ENCODE peak calls at places on chromosome 3, in nine cellular contexts. A, T, D, Z, O, V, G, M and B are unnamed samples.
A peak's percentile ranks its signal among the peaks of the same experiment; 100 is the strongest.

GRCh38 chr3:172286554-172287148 is 161.6 kb downstream of the GHSR start:
- DNase-seq in M (no peak), T (no peak), V (no peak), Z (no peak), O (no peak), D (no peak), A (no peak), G (no peak), B (no peak)

GRCh38 chr3:193768069-193768391 is 175.0 kb downstream of the OPA1 start:
- DNase-seq in T (no peak), O (no peak), M (no peak), D (no peak), A (no peak), Z (no peak), G (peak; percentile 52), V (no peak), B (peak; percentile 43)

GRCh38 chr3:36924748-36925521 is 19.9 kb downstream of the TRANK1 start:
- DNase-seq in V (no peak), A (no peak), O (no peak), Z (no peak), T (no peak), G (no peak), M (peak; percentile 46), D (no peak), B (no peak)

GRCh38 chr3:117920240-117920923 is 1114.3 kb downstream of the IGSF11 start:
- DNase-seq in V (no peak), G (no peak), T (no peak), D (no peak), O (no peak), Z (no peak), A (no peak), M (no peak), B (no peak)

GRCh38 chr3:187318819-187319616 is 27.5 kb upstream of the MASP1 start:
- DNase-seq in T (peak; percentile 49), M (peak; percentile 70), O (peak; percentile 65), G (peak; percentile 78), Z (peak; percentile 66), A (peak; percentile 39), V (peak; percentile 40), D (no peak), B (peak; percentile 67)

GRCh38 chr3:25849641-25850040 is 59.8 kb downstream of the OXSM start:
- DNase-seq in V (no peak), Z (no peak), D (no peak), A (no peak), G (peak; percentile 27), M (no peak), O (no peak), T (no peak), B (peak; percentile 37)

GRCh38 chr3:57530071-57530608 is 14.0 kb downstream of the DNAH12 start:
- DNase-seq in M (no peak), A (no peak), V (no peak), G (no peak), T (peak; percentile 29), O (no peak), D (no peak), Z (no peak), B (peak; percentile 59)

GRCh38 chr3:8441969-8442559 is 59.6 kb upstream of the LMCD1 start:
- DNase-seq in O (peak; percentile 24), D (no peak), G (peak; percentile 86), M (no peak), T (peak; percentile 8), V (peak; percentile 68), Z (peak; percentile 5), A (no peak), B (peak; percentile 84)

GRCh38 chr3:65483475-65483874 is 555.2 kb downstream of the MAGI1 start:
- DNase-seq in M (peak; percentile 65), T (peak; percentile 33), G (peak; percentile 70), Z (no peak), D (peak; percentile 76), V (peak; percentile 56), A (peak; percentile 81), O (peak; percentile 31), B (peak; percentile 59)

GRCh38 chr3:188294823-188295487 is 141.0 kb downstream of the LPP start:
- DNase-seq in D (no peak), T (peak; percentile 63), V (peak; percentile 88), A (peak; percentile 34), M (no peak), O (no peak), G (peak; percentile 90), Z (no peak), B (peak; percentile 94)

GRCh38 chr3:111324142-111324541 is 217.9 kb upstream of the CD96 start:
- DNase-seq in O (no peak), G (no peak), V (peak; percentile 35), M (no peak), T (no peak), Z (peak; percentile 38), A (no peak), D (no peak), B (no peak)

GRCh38 chr3:183844606-183845005 is 19.2 kb upstream of the MAP6D1 start:
- DNase-seq in O (no peak), T (no peak), D (no peak), V (no peak), Z (no peak), M (no peak), A (no peak), G (peak; percentile 64), B (peak; percentile 87)

GRCh38 chr3:196688349-196688748 is 23.7 kb downstream of the CEP19 start:
- DNase-seq in V (no peak), O (peak; percentile 36), Z (no peak), G (peak; percentile 98), T (no peak), D (no peak), A (no peak), M (peak; percentile 77), B (no peak)

GRCh38 chr3:4996223-4996765 is 17.1 kb downstream of the BHLHE40 start:
- DNase-seq in Z (no peak), A (no peak), M (peak; percentile 58), D (no peak), G (no peak), T (no peak), O (no peak), V (no peak), B (no peak)

GRCh38 chr3:13171704-13172643 is 98.7 kb upstream of the IQSEC1 start:
- DNase-seq in G (no peak), T (no peak), V (no peak), M (no peak), O (no peak), D (no peak), A (no peak), Z (no peak), B (no peak)

GRCh38 chr3:1131156-1131555 is 38.3 kb downstream of the CNTN6 start:
- DNase-seq in V (no peak), T (no peak), M (no peak), Z (no peak), D (no peak), O (no peak), G (no peak), A (no peak), B (no peak)

GRCh38 chr3:122023335-122023734 is 1.3 kb upstream of the ILDR1 start:
- DNase-seq in A (no peak), D (no peak), G (no peak), Z (no peak), O (no peak), T (no peak), M (no peak), V (no peak), B (no peak)

GRCh38 chr3:172709776-172710708 is 825 bp downstream of the NCEH1 start:
- DNase-seq in Z (peak; percentile 8), T (peak; percentile 38), V (peak; percentile 39), G (peak; percentile 52), A (peak; percentile 41), M (peak; percentile 65), D (peak; percentile 70), O (peak; percentile 48), B (peak; percentile 36)

GRCh38 chr3:123424321-123424998 is 24.4 kb downstream of the ADCY5 start:
- DNase-seq in T (no peak), O (no peak), V (peak; percentile 43), M (no peak), A (no peak), G (no peak), D (peak; percentile 85), Z (no peak), B (no peak)

GRCh38 chr3:143822374-143822773 is 25.9 kb downstream of the SLC9A9 start:
- DNase-seq in A (no peak), O (no peak), Z (no peak), G (no peak), V (no peak), D (no peak), M (no peak), T (no peak), B (no peak)

GRCh38 chr3:110758208-110758607 is 313.4 kb upstream of the NECTIN3 start:
- DNase-seq in O (no peak), G (no peak), D (no peak), Z (no peak), V (no peak), M (no peak), T (no peak), A (no peak), B (no peak)

GRCh38 chr3:161548301-161548700 is 51.7 kb downstream of the OTOL1 start:
- DNase-seq in A (no peak), M (no peak), T (no peak), G (no peak), D (no peak), Z (no peak), O (no peak), V (no peak), B (no peak)
- H3K4me3 ChIP-seq in A (no peak overlapping the region), M (no peak overlapping the region), T (no peak overlapping the region), G (no peak overlapping the region), D (no peak overlapping the region), Z (no peak overlapping the region), O (no peak overlapping the region), V (no peak overlapping the region), B (no peak overlapping the region)

GRCh38 chr3:21751891-21752290 is 881 bp upstream of the ZNF385D start:
- DNase-seq in G (no peak), D (no peak), Z (no peak), A (no peak), M (no peak), O (no peak), T (no peak), V (no peak), B (peak; percentile 42)
- H3K27ac ChIP-seq in G (no peak overlapping the region), D (no peak overlapping the region), Z (no peak overlapping the region), A (no peak overlapping the region), M (peak overlapping the region; percentile 78), O (no peak overlapping the region), T (no peak overlapping the region), V (no peak overlapping the region), B (peak overlapping the region; percentile 65)

GRCh38 chr3:132135628-132136333 is 101.0 kb upstream of the CPNE4 start:
- DNase-seq in A (no peak), O (no peak), V (no peak), D (no peak), G (peak; percentile 79), M (no peak), T (peak; percentile 71), Z (no peak), B (peak; percentile 93)

GRCh38 chr3:132136334-132136716 is 101.5 kb upstream of the CPNE4 start:
- DNase-seq in G (no peak), Z (no peak), O (no peak), A (no peak), V (no peak), D (no peak), M (no peak), T (no peak), B (no peak)

GRCh38 chr3:132134611-132135010 is 99.8 kb upstream of the CPNE4 start:
- DNase-seq in M (no peak), G (peak; percentile 82), T (peak; percentile 42), A (no peak), Z (no peak), O (no peak), D (no peak), V (no peak), B (peak; percentile 86)
- H3K4me3 ChIP-seq in M (no peak overlapping the region), G (no peak overlapping the region), T (peak overlapping the region; percentile 52), A (no peak overlapping the region), Z (no peak overlapping the region), O (no peak overlapping the region), D (no peak overlapping the region), V (no peak overlapping the region), B (peak overlapping the region; percentile 42)

GRCh38 chr3:15551902-15552301 is 30.4 kb upstream of the COLQ start:
- DNase-seq in G (no peak), T (no peak), D (no peak), A (no peak), Z (no peak), V (peak; percentile 14), O (no peak), M (no peak), B (no peak)
- H3K27ac ChIP-seq in G (no peak overlapping the region), T (no peak overlapping the region), D (no peak overlapping the region), A (no peak overlapping the region), Z (no peak overlapping the region), V (no peak overlapping the region), O (no peak overlapping the region), M (no peak overlapping the region), B (no peak overlapping the region)